ENCODE peak calls at places on chromosomes 2 and 18, in nine cellular contexts. T, K, X, B, R, A, D, I and S are unnamed samples.

GRCh38 chr2:39300044-39300820 is 56.5 kb upstream of the CDKL4 start:
- DNase-seq in I (no peak), B (no peak), R (no peak), A (no peak), X (no peak), D (no peak), K (no peak), T (no peak), S (no peak)

GRCh38 chr2:236662231-236663160 is 92.9 kb downstream of the ACKR3 start:
- DNase-seq in R (no peak), B (no peak), A (no peak), I (no peak), D (peak), T (no peak), X (no peak), K (no peak), S (no peak)

GRCh38 chr2:142868281-142868762 is 9.1 kb upstream of the KYNU start:
- DNase-seq in K (no peak), X (no peak), A (peak), R (no peak), B (peak), T (no peak), D (no peak), I (no peak), S (no peak)

GRCh38 chr2:225806105-225806504 is 406.6 kb downstream of the NYAP2 start:
- DNase-seq in K (no peak), B (no peak), A (no peak), I (no peak), X (peak), R (no peak), D (no peak), T (peak), S (no peak)

GRCh38 chr2:107669335-107669734 is 157.4 kb upstream of the RGPD4 start:
- DNase-seq in B (no peak), I (peak), D (peak), R (no peak), A (no peak), K (no peak), T (peak), X (no peak), S (no peak)

GRCh38 chr2:227871375-227871788 is at the start of gene DAW1:
- DNase-seq in D (peak), R (peak), B (peak), K (peak), A (peak), X (no peak), T (peak), I (peak), S (no peak)

GRCh38 chr2:157055660-157056199 is 201.8 kb upstream of the GALNT5 start:
- DNase-seq in K (no peak), D (peak), B (no peak), T (peak), I (peak), R (no peak), X (peak), A (no peak), S (no peak)

GRCh38 chr2:168773719-168774521 is 28.5 kb upstream of the NOSTRIN start:
- DNase-seq in T (peak), R (no peak), D (peak), A (peak), X (peak), I (peak), K (peak), B (peak), S (no peak)

GRCh38 chr2:23387849-23388248 is 2.9 kb downstream of the KLHL29 start:
- DNase-seq in K (no peak), I (no peak), A (no peak), D (no peak), T (no peak), X (no peak), B (no peak), R (no peak), S (no peak)

GRCh38 chr18:79200546-79201268 is 131.5 kb downstream of the ATP9B start:
- DNase-seq in B (peak), A (peak), D (peak), R (peak), X (peak), K (peak), T (peak), I (no peak), S (peak)

GRCh38 chr2:235765181-235765820 is 271.5 kb downstream of the AGAP1 start:
- DNase-seq in A (no peak), T (peak), D (peak), I (peak), B (no peak), X (peak), K (peak), R (peak), S (no peak)

GRCh38 chr2:210363261-210363660 is 48.3 kb upstream of the MYL1 start:
- DNase-seq in A (no peak), X (no peak), D (no peak), K (peak), B (no peak), R (no peak), I (peak), T (no peak), S (no peak)

DNA sequence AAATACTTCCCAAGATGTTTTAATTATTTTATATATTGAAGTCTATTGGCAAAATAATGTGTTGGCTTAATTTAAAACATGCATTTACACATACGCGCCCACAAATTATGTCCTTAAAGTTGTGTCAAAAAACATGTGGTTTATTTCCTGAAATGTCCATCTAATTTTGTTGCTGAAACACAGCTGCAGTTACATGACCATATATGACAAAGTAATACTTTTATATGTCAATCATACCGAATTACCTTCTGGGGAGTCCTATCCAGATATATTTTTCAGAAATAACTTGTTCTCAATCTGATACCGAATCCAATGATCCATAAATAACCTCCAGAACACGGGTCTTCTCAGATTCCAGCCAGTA is 2.5 kb downstream of the SCG2 start:
- DNase-seq in X (no peak), B (no peak), A (no peak), R (no peak), I (no peak), T (peak), D (peak), K (no peak), S (no peak)
- H3K4me3 ChIP-seq in X (no peak), B (no peak), A (no peak), R (no peak), I (no peak), T (no peak), D (no peak), K (no peak), S (no peak)

GRCh38 chr2:231124833-231125232 is at the start of gene HTR2B:
- DNase-seq in A (no peak), B (no peak), I (no peak), T (peak), X (peak), D (peak), K (no peak), R (no peak), S (no peak)
- H3K4me3 ChIP-seq in A (peak), B (peak), I (no peak), T (peak), X (no peak), D (no peak), K (no peak), R (no peak), S (no peak)

DNA sequence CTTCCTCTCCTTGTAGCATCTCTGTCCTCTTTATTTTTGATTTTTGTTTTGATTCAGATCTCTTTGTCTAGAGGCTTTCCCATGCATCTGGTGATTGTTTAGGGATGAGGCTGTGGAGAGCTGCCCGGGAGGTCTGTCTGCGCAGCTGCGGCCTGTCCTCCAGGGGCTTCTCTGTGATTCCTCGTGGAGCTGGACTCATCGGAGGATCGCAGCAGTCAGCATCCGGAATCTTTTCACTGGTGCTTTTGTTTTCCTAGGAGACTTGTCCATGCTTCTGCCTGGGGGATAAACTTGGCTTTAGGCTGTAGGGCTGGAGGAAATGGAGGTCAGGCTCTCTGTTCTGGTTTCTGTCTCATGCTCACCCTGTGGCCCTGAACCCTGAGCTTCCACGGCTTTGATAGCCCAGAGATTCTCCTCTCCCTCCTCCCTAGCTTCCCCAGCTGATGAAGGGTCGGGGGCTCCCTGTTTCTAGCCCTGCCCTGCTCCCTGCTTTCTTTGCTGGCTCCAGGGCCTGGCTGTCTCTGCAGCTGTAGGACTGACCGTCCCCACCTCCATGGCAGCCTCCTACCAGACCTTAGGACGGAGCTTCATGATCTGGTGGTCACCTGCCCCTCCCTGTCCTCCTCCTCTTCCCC is 35.5 kb downstream of the ZNF532 start:
- DNase-seq in X (no peak), R (no peak), D (peak), B (peak), I (no peak), T (no peak), A (no peak), K (no peak), S (no peak)
- H3K4me3 ChIP-seq in X (no peak), R (no peak), D (no peak), B (peak), I (no peak), T (no peak), A (no peak), K (no peak), S (no peak)

DNA sequence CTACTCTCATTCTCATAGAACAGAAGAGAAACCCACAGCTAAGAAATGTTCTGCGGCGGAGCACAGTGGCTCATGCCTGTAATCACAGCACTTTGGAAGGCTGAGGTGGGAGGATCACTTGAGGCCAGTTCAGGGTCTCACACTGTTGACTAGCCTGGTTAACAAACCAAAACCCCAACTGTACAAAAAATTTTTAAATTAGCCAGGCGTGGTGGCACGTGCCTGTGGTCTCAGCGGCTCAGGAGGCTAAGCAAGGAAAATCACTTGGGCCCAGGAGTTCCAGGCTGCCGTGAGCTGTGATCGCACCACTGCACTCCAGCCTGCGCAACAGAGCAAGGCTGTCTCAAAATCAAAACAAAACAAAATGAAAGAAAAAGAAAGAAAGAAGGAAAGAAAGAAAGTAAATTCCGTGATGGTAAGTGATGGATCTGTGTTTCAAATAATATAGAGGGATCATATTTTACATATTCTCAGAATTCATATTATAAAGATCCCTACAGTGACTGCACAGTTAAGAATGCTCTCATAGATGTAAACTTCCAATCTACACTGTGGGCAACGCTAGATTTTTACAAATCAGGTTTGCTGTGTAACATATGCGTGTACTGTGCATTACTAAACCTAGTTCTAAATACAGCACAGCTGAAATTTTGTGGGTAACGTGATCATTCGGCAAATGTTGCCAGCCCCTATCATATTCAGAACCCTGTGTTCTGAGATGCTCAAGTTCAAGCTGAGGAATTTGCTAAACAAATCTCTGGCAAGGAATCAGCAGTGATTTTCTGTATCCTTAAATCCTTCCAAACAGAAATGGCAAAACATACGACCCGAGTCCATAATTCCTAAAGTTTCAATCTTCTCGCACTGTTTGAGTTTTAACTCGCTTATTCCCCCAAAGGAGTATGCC is 1.2 kb upstream of the RAB12 start:
- DNase-seq in B (no peak), I (no peak), D (peak), X (peak), T (no peak), R (peak), K (no peak), A (no peak), S (no peak)
- H3K4me3 ChIP-seq in B (peak), I (peak), D (no peak), X (peak), T (peak), R (peak), K (peak), A (peak), S (no peak)

DNA sequence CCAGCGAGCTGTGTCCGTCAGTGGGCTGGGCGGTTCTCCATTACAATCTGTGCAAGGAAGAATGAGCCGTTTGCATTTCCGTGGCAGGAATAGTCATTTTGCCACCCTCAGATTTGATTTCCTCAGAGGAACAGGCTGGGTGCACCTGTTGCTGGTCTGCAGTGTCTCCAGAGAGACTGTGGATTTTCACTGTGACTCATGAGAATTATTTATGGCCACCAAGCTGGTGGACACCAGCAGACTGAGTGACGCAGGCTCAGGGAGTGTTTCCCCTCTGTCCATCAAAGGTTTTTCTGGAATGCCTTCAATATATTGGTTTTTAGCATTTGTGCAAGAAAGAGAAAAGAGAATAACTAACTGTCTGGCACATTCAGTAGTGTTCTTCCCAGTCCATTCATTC is 39.7 kb downstream of the PRKCE start:
- DNase-seq in R (no peak), I (no peak), K (peak), A (no peak), B (no peak), D (no peak), X (no peak), T (no peak), S (no peak)
- H3K4me3 ChIP-seq in R (no peak), I (no peak), K (no peak), A (no peak), B (no peak), D (no peak), X (no peak), T (no peak), S (no peak)

DNA sequence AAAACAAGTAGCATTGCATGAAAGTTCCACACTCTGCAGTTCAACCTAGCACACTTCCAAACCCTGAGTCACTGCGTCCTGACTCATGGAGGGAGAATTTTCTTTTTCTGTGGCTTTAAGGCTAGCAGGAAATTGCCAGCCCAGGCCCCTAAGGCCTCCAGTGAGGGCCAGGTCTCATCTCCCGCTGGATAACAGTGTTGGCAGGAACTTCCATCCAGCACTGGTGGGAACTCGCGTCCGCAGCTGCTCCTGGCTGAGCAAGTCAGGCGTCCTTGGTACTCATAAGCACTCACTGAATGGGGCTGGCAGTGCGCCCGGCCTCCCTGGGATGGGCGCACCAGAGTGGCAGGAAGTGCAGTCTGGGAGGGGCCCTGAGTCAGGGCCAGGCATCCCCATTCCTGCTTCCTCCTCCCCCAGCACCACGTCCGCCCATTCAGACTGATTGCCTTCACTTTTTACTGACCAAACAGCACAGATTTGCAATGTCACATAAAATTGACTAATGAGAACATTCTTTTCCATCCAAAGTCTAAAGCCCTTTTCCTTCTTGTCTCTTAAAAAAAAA is 14.3 kb downstream of the MALL start:
- DNase-seq in T (peak), R (peak), B (peak), K (peak), X (peak), A (peak), I (peak), D (peak), S (no peak)
- H3K4me3 ChIP-seq in T (peak), R (no peak), B (peak), K (no peak), X (no peak), A (no peak), I (no peak), D (no peak), S (no peak)

GRCh38 chr18:48922801-48923730 is 27.7 kb downstream of the SMAD7 start:
- DNase-seq in I (peak), D (peak), X (peak), K (peak), R (peak), B (peak), T (peak), A (peak), S (peak)
- H3K4me3 ChIP-seq in I (peak), D (no peak), X (peak), K (no peak), R (no peak), B (peak), T (peak), A (peak), S (no peak)